ENCODE peak calls at places on chromosomes 5 and 9, in eight cellular contexts. J is IMR-90, M is GM12892, R is GM12891, N is Peyer's patch, E is tibial nerve, W is gastrocnemius medialis, P is heart left ventricle. B is an unnamed sample.

GRCh38 chr5:149745212-149745943 is 15.3 kb downstream of the PPARGC1B start:
- DNase-seq in N (no peak), E (no peak), R (no peak), J (no peak), M (no peak), P (no peak), W (no peak), B (no peak)

GRCh38 chr5:146878471-146879172 is at the start of gene PPP2R2B:
- DNase-seq in W (no peak), N (no peak), R (no peak), P (peak; percentile 27), E (no peak), J (peak; percentile 1), M (no peak), B (peak; percentile 79)

GRCh38 chr5:41349846-41350245 is 136.5 kb upstream of the C6 start:
- DNase-seq in E (no peak), M (no peak), R (no peak), N (no peak), J (no peak), P (no peak), W (no peak), B (no peak)

GRCh38 chr5:179227578-179228311 is 117.5 kb downstream of the ADAMTS2 start:
- DNase-seq in E (no peak), W (no peak), J (no peak), M (no peak), P (no peak), R (no peak), N (no peak), B (no peak)

GRCh38 chr9:108168451-108168850 is 678.9 kb upstream of the KLF4 start:
- DNase-seq in R (no peak), J (peak; percentile 35), M (no peak), N (no peak), W (peak; percentile 41), E (peak; percentile 36), P (no peak), B (no peak)

GRCh38 chr5:7410936-7411511 is 15.1 kb downstream of the ADCY2 start:
- DNase-seq in P (no peak), R (no peak), M (no peak), J (no peak), W (no peak), E (no peak), N (no peak), B (no peak)

GRCh38 chr5:96177303-96177869 is 215.7 kb upstream of the ELL2 start:
- DNase-seq in P (no peak), R (no peak), E (no peak), W (no peak), M (no peak), J (peak; percentile 91), N (no peak), B (no peak)

GRCh38 chr5:80825780-80826460 is 134.2 kb upstream of the RASGRF2 start:
- DNase-seq in R (no peak), E (no peak), M (no peak), P (no peak), N (no peak), J (no peak), W (no peak), B (no peak)

GRCh38 chr5:44546283-44546682 is 157.1 kb upstream of the FGF10 start:
- DNase-seq in J (peak; percentile 68), M (no peak), R (no peak), P (no peak), E (no peak), N (no peak), W (no peak), B (no peak)

GRCh38 chr5:146967646-146968045 is 89.1 kb upstream of the PPP2R2B start:
- DNase-seq in N (no peak), R (no peak), M (no peak), P (no peak), J (no peak), W (no peak), E (no peak), B (no peak)

GRCh38 chr5:138656916-138657315 is 81.7 kb upstream of the HSPA9 start:
- DNase-seq in W (no peak), E (no peak), P (no peak), N (no peak), J (no peak), R (no peak), M (no peak), B (no peak)

GRCh38 chr5:191036-191948 is at the start of gene LRRC14B:
- DNase-seq in P (peak; percentile 90), E (no peak), M (no peak), J (no peak), R (peak; percentile 65), W (peak; percentile 98), N (no peak), B (no peak)

GRCh38 chr9:131043097-131043496 is 34.1 kb downstream of the LAMC3 start:
- DNase-seq in E (no peak), W (no peak), P (no peak), J (no peak), N (peak; percentile 50), M (no peak), R (no peak), B (no peak)

GRCh38 chr9:122097679-122098315 is 4.7 kb upstream of the TTLL11 start:
- DNase-seq in E (no peak), N (no peak), P (no peak), M (no peak), W (no peak), J (no peak), R (no peak), B (no peak)

GRCh38 chr5:165161204-165161603 is 1655.8 kb downstream of the MAT2B start:
- DNase-seq in J (no peak), M (no peak), W (no peak), R (no peak), P (no peak), N (no peak), E (no peak), B (no peak)

DNA sequence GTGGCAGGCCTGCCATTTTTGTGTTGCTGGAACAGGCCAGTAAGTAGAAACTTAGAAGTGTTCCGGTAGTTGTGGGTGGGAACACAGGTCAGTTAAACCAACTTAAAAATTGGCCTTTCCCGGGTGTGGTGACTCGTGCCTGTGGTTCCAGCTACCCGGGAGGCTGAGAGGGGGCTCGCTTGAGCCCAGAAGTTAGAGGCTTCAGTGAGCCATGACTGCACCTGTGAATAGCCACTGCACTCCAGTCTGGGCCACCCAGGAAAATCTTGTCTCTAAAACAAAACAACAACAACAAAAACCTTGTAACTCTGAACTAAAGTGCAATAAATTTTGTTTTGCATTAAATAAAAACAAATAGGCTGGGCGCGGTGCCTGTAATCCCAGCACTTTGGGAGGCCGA is 1.4 kb upstream of the NHP2 start:
- DNase-seq in E (no peak), R (no peak), M (no peak), W (no peak), P (no peak), N (no peak), J (peak; percentile 16), B (no peak)
- TF ChIP-seq POLR2A in E (no peak), R (no peak), M (no peak), W (no peak), P (no peak), N (no peak), J (no peak), B (no peak)

GRCh38 chr5:131170540-131171275 is at the start of gene LYRM7:
- DNase-seq in E (peak; percentile 95), J (peak; percentile 99), M (peak; percentile 62), R (peak; percentile 52), N (peak; percentile 96), P (peak; percentile 98), W (peak; percentile 98), B (peak; percentile 80)
- TF ChIP-seq POLR2A in E (peak; percentile 41), J (peak; percentile 37), M (peak; percentile 68), R (peak; percentile 83), N (peak; percentile 77), P (peak; percentile 58), W (peak; percentile 55), B (peak; percentile 67)

GRCh38 chr9:35813434-35814105 is 1.3 kb downstream of the HINT2 start:
- DNase-seq in E (no peak), P (no peak), R (no peak), M (no peak), N (no peak), J (peak; percentile 32), W (no peak), B (no peak)

GRCh38 chr9:35816708-35817107 is 1.9 kb upstream of the HINT2 start:
- DNase-seq in E (no peak), R (no peak), J (no peak), N (no peak), P (no peak), W (no peak), M (no peak), B (no peak)

GRCh38 chr9:35812025-35812602 is at the start of gene SPAG8:
- DNase-seq in P (peak; percentile 98), W (peak; percentile 95), N (peak; percentile 94), R (peak; percentile 88), J (peak; percentile 96), M (peak; percentile 92), E (peak; percentile 87), B (peak; percentile 53)

GRCh38 chr9:35814106-35814840 is 569 bp downstream of the HINT2 start:
- DNase-seq in P (peak; percentile 83), E (peak; percentile 49), N (peak; percentile 69), M (peak; percentile 42), W (peak; percentile 64), J (peak; percentile 41), R (no peak), B (no peak)

DNA sequence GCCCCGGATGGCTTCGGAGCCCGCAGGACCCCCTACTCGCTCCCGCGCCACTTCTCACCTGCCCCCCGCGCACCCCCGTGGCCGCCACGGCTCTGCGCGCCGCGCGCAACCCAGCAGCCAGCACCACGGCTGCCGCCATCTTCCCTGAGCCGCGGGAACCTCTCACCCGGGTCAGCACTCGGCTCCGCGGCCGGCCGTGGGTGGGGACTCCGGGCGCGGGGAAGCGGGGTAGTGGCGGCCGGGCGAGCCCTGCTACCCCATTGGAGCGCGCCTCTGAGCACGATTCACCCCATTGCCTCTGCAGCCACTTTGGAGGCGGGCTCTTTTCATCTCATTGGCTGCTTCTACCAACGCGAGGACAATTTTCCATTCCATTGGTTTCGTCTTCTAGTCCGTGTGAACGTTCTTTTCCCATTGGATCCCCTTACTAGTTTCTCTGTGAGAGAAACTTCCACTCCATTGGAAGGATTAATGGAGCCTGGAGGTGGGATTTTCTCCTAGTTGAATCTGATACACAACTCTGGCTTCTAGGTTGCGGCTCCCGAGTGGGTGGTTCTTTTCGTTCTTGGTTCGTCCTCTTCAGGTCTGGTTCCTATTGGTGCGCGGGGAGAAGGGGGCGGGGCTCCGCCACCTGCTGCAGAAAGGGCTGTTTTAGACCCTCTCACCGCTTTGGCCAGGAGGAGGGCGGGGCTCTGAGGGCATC is at the start of gene HINT2:
- DNase-seq in J (peak; percentile 99), P (peak; percentile 97), M (peak; percentile 97), N (peak; percentile 100), R (peak; percentile 94), E (peak; percentile 95), W (peak; percentile 98), B (peak; percentile 74)
- TF ChIP-seq POLR2A in J (peak; percentile 41), P (peak; percentile 86), M (peak; percentile 90), N (peak; percentile 96), R (peak; percentile 68), E (peak; percentile 94), W (peak; percentile 92), B (peak; percentile 71)

GRCh38 chr9:111525056-111525977 is at the start of gene ZNF483:
- DNase-seq in W (peak; percentile 39), E (peak; percentile 42), M (peak; percentile 42), N (peak; percentile 41), R (peak; percentile 59), P (peak; percentile 76), J (peak; percentile 75), B (peak; percentile 37)
- TF ChIP-seq POLR2A in W (no peak), E (no peak), M (no peak), N (no peak), R (no peak), P (no peak), J (no peak), B (no peak)

B was measured in H54.